ENCODE peak calls at places on chromosomes 12 and 14, in ten cellular contexts. G is endothelial cell, O is retina, V is T-cell, I is occipital lobe, E is GM04504, Y is IMR-90, P is SW480, U is NCI-H510A treated with DMSO at 0.1 percent for 48 hours, F is heart left ventricle. Z is an unnamed sample.

GRCh38 chr12:53181935-53182334 is 1.2 kb upstream of the CSAD start:
- DNase-seq in G (no peak), O (no peak), V (no peak), I (no peak), E (no peak), Y (no peak), P (no peak), U (no peak), F (no peak), Z (no peak)

GRCh38 chr12:49985981-49986380 is 13.2 kb downstream of the AQP6 start:
- DNase-seq in G (no peak), O (no peak), V (no peak), I (no peak), E (no peak), Y (peak), P (no peak), U (no peak), F (no peak), Z (no peak)

GRCh38 chr12:126998747-126999285 is 1268.2 kb upstream of the TMEM132C start:
- DNase-seq in G (no peak), O (peak), V (no peak), I (no peak), E (no peak), Y (no peak), P (no peak), U (no peak), F (no peak), Z (no peak)

GRCh38 chr14:22545842-22546721 is 42.9 kb downstream of the DAD1 start:
- DNase-seq in G (peak), O (no peak), V (no peak), I (no peak), E (peak), Y (peak), P (no peak), U (no peak), F (no peak), Z (no peak)

GRCh38 chr12:55470088-55470830 is at the start of gene OR6C70:
- DNase-seq in G (no peak), O (no peak), V (no peak), I (no peak), E (no peak), Y (no peak), P (no peak), U (no peak), F (no peak), Z (no peak)

GRCh38 chr12:50572275-50572674 is 67.5 kb downstream of the DIP2B start:
- DNase-seq in G (no peak), O (no peak), V (no peak), I (no peak), E (peak), Y (peak), P (no peak), U (no peak), F (no peak), Z (no peak)

GRCh38 chr12:81615031-81615430 is 144.1 kb downstream of the PPFIA2 start:
- DNase-seq in G (no peak), O (no peak), V (no peak), I (no peak), E (no peak), Y (no peak), P (no peak), U (no peak), F (no peak), Z (no peak)

GRCh38 chr14:71720978-71721624 is 211.1 kb upstream of the RGS6 start:
- DNase-seq in G (peak), O (no peak), V (no peak), I (no peak), E (no peak), Y (peak), P (peak), U (peak), F (no peak), Z (no peak)

GRCh38 chr14:102320033-102320660 is 601 bp downstream of the ZNF839 start:
- DNase-seq in G (peak), O (peak), V (peak), I (peak), E (no peak), Y (peak), P (peak), U (peak), F (peak), Z (peak)

GRCh38 chr12:124623344-124623885 is 56.0 kb upstream of the NCOR2 start:
- DNase-seq in G (no peak), O (no peak), V (no peak), I (no peak), E (no peak), Y (no peak), P (no peak), U (no peak), F (no peak), Z (no peak)

GRCh38 chr12:2877047-2877958 is at the start of the genes FOXM1 and RHNO1:
- DNase-seq in G (peak), O (peak), V (peak), I (peak), E (no peak), Y (peak), P (peak), U (peak), F (peak), Z (peak)

GRCh38 chr14:59829941-59830734 is 40.4 kb downstream of the RTN1 start:
- DNase-seq in G (no peak), O (no peak), V (no peak), I (no peak), E (no peak), Y (no peak), P (no peak), U (no peak), F (no peak), Z (no peak)

GRCh38 chr14:68599896-68600620 is 192.8 kb downstream of the ZFP36L1 start:
- DNase-seq in G (no peak), O (peak), V (no peak), I (no peak), E (no peak), Y (no peak), P (no peak), U (no peak), F (no peak), Z (no peak)

Z was measured in CD4-positive, alpha-beta T cell.